ENCODE peak calls at places on chromosomes 12 and 14, in five cellular contexts. One of them, this sample, is unnamed.
A peak's percentile ranks its signal among the peaks of the same experiment; 100 is the strongest.

GRCh38 chr14:101193126-101193844 is 289.8 kb upstream of the RTL1 start:
- DNase-seq in spleen: peak; percentile 65
- DNase-seq in AG04450: no peak
- DNase-seq in NCI-H82: no peak
- DNase-seq in EL: no peak
- DNase-seq in this sample: no peak

GRCh38 chr14:96146131-96146771 is 58.4 kb upstream of the BDKRB2 start:
- DNase-seq in AG04450: no peak
- DNase-seq in NCI-H82: no peak
- DNase-seq in EL: peak; percentile 75
- DNase-seq in spleen: no peak
- DNase-seq in this sample: no peak

GRCh38 chr12:122917508-122918227 is 21.7 kb upstream of the VPS37B start:
- DNase-seq in NCI-H82: no peak
- DNase-seq in EL: peak; percentile 84
- DNase-seq in spleen: no peak
- DNase-seq in AG04450: no peak
- DNase-seq in this sample: no peak

GRCh38 chr14:90671382-90671781 is 144.8 kb downstream of the TTC7B start:
- DNase-seq in AG04450: no peak
- DNase-seq in spleen: no peak
- DNase-seq in NCI-H82: no peak
- DNase-seq in EL: no peak
- DNase-seq in this sample: no peak

GRCh38 chr12:27226319-27226984 is 17.6 kb upstream of the STK38L start:
- DNase-seq in NCI-H82: no peak
- DNase-seq in AG04450: no peak
- DNase-seq in EL: no peak
- DNase-seq in spleen: no peak
- DNase-seq in this sample: no peak

GRCh38 chr14:92121670-92122350 is at the start of the genes CPSF2 and NDUFB1:
- DNase-seq in spleen: peak; percentile 96
- DNase-seq in AG04450: no peak
- DNase-seq in EL: peak; percentile 82
- DNase-seq in NCI-H82: peak; percentile 85
- DNase-seq in this sample: peak; percentile 88

GRCh38 chr12:130375888-130376287 is 38.2 kb downstream of the PIWIL1 start:
- DNase-seq in AG04450: no peak
- DNase-seq in spleen: no peak
- DNase-seq in EL: no peak
- DNase-seq in NCI-H82: no peak
- DNase-seq in this sample: no peak

GRCh38 chr12:95440401-95440800 is 33.6 kb upstream of the METAP2 start:
- DNase-seq in NCI-H82: no peak
- DNase-seq in AG04450: no peak
- DNase-seq in spleen: no peak
- DNase-seq in EL: peak; percentile 60
- DNase-seq in this sample: no peak

GRCh38 chr12:127926004-127926403 is 341.0 kb upstream of the TMEM132C start:
- DNase-seq in NCI-H82: peak; percentile 53
- DNase-seq in AG04450: no peak
- DNase-seq in EL: peak; percentile 49
- DNase-seq in spleen: no peak
- DNase-seq in this sample: peak; percentile 33

GRCh38 chr12:94073441-94074051 is 74.8 kb upstream of the PLXNC1 start:
- DNase-seq in AG04450: no peak
- DNase-seq in NCI-H82: peak; percentile 97
- DNase-seq in EL: no peak
- DNase-seq in spleen: no peak
- DNase-seq in this sample: peak; percentile 85

GRCh38 chr12:55700255-55701018 is 7.3 kb downstream of the ITGA7 start:
- DNase-seq in EL: peak; percentile 88
- DNase-seq in spleen: peak; percentile 68
- DNase-seq in NCI-H82: no peak
- DNase-seq in AG04450: no peak
- DNase-seq in this sample: no peak

GRCh38 chr14:102508410-102508773 is 1.2 kb downstream of the ANKRD9 start:
- DNase-seq in spleen: no peak
- DNase-seq in EL: no peak
- DNase-seq in AG04450: no peak
- DNase-seq in NCI-H82: no peak
- DNase-seq in this sample: no peak

GRCh38 chr12:93850476-93850875 is 173.3 kb downstream of the CRADD start:
- DNase-seq in AG04450: no peak
- DNase-seq in spleen: no peak
- DNase-seq in EL: no peak
- DNase-seq in NCI-H82: no peak
- DNase-seq in this sample: no peak

GRCh38 chr12:104816845-104817503 is 141.1 kb downstream of the SLC41A2 start:
- DNase-seq in spleen: no peak
- DNase-seq in EL: peak; percentile 5
- DNase-seq in AG04450: no peak
- DNase-seq in NCI-H82: no peak
- DNase-seq in this sample: no peak

GRCh38 chr12:120394483-120395367 is 25.8 kb upstream of the MSI1 start:
- DNase-seq in EL: no peak
- DNase-seq in AG04450: no peak
- DNase-seq in spleen: no peak
- DNase-seq in NCI-H82: peak; percentile 86
- DNase-seq in this sample: peak; percentile 63

GRCh38 chr12:68001486-68002466 is 12.5 kb downstream of the IFNG-AS1 start:
- DNase-seq in AG04450: no peak
- DNase-seq in NCI-H82: peak; percentile 49
- DNase-seq in EL: peak; percentile 12
- DNase-seq in spleen: no peak
- DNase-seq in this sample: no peak

GRCh38 chr12:21552983-21553673 is 27.0 kb downstream of the SPX start:
- DNase-seq in spleen: no peak
- DNase-seq in EL: no peak
- DNase-seq in AG04450: no peak
- DNase-seq in NCI-H82: peak; percentile 72
- DNase-seq in this sample: peak; percentile 54

GRCh38 chr12:26878661-26879119 is 45.7 kb upstream of the ITPR2 start:
- DNase-seq in AG04450: no peak
- DNase-seq in EL: no peak
- DNase-seq in NCI-H82: peak; percentile 81
- DNase-seq in spleen: no peak
- DNase-seq in this sample: peak; percentile 29